ENCODE peak calls at places on chromosomes 16 and 17, in four cellular contexts. F, P, T and V are unnamed samples.

GRCh38 chr16:68445458-68445857 is 2.9 kb downstream of the SMPD3 start:
- DNase-seq in T (peak), P (peak), F (peak), V (peak)

GRCh38 chr17:8359769-8360168 is 16.7 kb downstream of the KRABD2 start:
- DNase-seq in P (no peak), F (peak), T (no peak), V (no peak)

GRCh38 chr16:84842516-84843148 is 22.8 kb downstream of the CRISPLD2 start:
- DNase-seq in F (no peak), T (no peak), P (no peak), V (no peak)

GRCh38 chr16:49112754-49113153 is 168.9 kb downstream of the CBLN1 start:
- DNase-seq in T (no peak), P (no peak), F (no peak), V (no peak)

GRCh38 chr17:77657821-77658220 is 300.7 kb upstream of the TNRC6C start:
- DNase-seq in P (no peak), T (no peak), F (no peak), V (no peak)

GRCh38 chr16:17947165-17947564 is 389.4 kb downstream of the NPIPA8 start:
- DNase-seq in P (no peak), F (no peak), T (peak), V (no peak)

GRCh38 chr17:51013322-51013721 is 107.3 kb downstream of the SPAG9 start:
- DNase-seq in P (no peak), F (no peak), T (no peak), V (no peak)

GRCh38 chr17:79337053-79337452 is 262.4 kb downstream of the ENGASE start:
- DNase-seq in T (no peak), P (no peak), F (no peak), V (no peak)

GRCh38 chr16:24036614-24037013 is 200.8 kb downstream of the PRKCB start:
- DNase-seq in P (peak), T (peak), F (peak), V (peak)

GRCh38 chr16:8655184-8655717 is 19.2 kb upstream of the ABAT start:
- DNase-seq in T (peak), P (peak), F (peak), V (peak)

GRCh38 chr17:15261063-15261817 is 3.9 kb downstream of the PMP22 start:
- DNase-seq in P (peak), F (no peak), T (peak), V (peak)

GRCh38 chr17:416293-417206 is 63.9 kb upstream of the RPH3AL start:
- DNase-seq in F (no peak), T (no peak), P (no peak), V (no peak)

GRCh38 chr17:28151001-28151400 is 108.5 kb downstream of the NLK start:
- DNase-seq in P (no peak), T (no peak), F (no peak), V (no peak)

GRCh38 chr17:29250666-29251065 is 4.0 kb downstream of the CRYBA1 start:
- DNase-seq in P (no peak), T (no peak), F (no peak), V (no peak)

GRCh38 chr16:31333686-31334649 is 21.0 kb upstream of the ITGAX start:
- DNase-seq in T (peak), F (peak), P (peak), V (peak)

GRCh38 chr17:69729937-69730336 is 315.4 kb downstream of the MAP2K6 start:
- DNase-seq in T (no peak), F (no peak), P (no peak), V (no peak)

GRCh38 chr17:1002771-1003555 is 6.0 kb downstream of the TIMM22 start:
- DNase-seq in P (no peak), T (no peak), F (no peak), V (no peak)

GRCh38 chr17:77750427-77751043 is 208.0 kb upstream of the TNRC6C start:
- DNase-seq in P (peak), F (no peak), T (no peak), V (no peak)

DNA sequence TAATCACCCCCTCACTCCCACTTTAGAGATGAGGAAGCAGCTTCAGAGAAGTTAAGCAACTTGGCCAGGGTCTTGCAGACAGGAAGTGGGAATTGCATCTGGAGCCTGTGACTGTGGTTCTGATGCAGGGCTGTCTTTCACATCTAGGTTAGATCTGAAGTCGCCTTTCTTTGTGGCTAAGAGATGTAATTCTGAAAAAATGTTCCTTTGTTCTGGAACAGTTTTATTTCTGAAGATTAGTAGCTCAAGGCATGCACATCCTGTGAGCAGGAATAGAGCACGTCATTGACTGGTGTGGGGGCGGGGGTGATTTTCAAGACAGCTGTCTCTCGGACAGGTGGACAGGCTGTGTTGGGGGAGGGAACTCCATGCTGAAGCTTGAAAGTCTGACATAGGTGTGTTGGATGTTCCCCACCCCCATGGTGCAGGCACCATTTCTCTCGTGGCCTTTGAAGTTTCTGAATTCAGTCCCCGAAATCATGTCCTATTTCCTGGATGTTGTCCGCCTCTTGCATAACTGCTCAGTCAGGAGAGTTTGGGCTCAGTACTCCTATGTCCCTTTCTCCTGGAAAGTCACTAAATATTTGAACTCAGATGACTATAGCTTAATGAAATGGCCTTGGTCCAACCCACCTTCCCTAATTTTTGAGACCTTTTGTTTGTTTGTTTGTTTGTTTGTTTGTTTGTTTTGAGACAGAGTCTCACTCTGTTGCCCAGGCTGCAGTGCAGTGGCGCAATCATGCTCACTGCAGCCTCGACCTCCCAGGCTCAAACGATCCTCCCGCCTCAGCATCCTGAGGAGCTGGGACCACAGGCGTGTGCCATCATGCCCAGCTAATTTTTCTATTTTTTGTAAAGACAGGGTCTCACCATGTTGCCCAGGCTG is 21.0 kb upstream of the HERPUD1 start:
- DNase-seq in F (no peak), P (no peak), T (no peak), V (no peak)
- TF ChIP-seq SP1 in F (no peak), P (no peak), T (no peak), V (no peak)

GRCh38 chr17:47896672-47897490 is 845 bp downstream of the SP2 start:
- DNase-seq in P (no peak), F (peak), T (no peak), V (no peak)
- TF ChIP-seq ELF4 in P (no peak), F (no peak), T (no peak), V (no peak)

DNA sequence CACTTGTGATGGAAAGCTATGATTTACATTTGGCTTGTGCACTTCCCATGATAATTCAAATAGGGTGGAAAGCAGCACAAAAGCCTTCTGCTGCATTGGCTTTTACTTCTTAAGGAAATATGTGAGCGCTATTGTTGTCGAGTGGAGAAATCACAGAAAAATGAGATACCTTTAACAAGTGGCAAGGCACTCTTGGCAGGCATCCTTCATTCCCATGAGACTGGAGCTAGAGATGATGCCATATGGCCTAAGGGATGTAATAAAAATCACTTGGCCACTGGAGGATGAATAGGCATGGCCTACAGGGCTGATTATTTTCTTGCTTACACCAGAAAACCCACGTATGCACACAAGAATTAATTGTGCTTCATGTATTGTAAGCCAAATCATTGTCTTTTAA is 389.1 kb downstream of the CDH13 start:
- DNase-seq in F (no peak), P (no peak), T (no peak), V (no peak)
- TF ChIP-seq SP1 in F (no peak), P (no peak), T (no peak), V (no peak)

GRCh38 chr17:82370471-82371332 is 863 bp upstream of the UTS2R start:
- DNase-seq in F (no peak), P (no peak), T (no peak), V (no peak)

GRCh38 chr17:82365586-82366295 is 5.8 kb upstream of the UTS2R start:
- DNase-seq in P (no peak), F (no peak), T (no peak), V (no peak)

GRCh38 chr17:82369211-82369610 is 2.4 kb upstream of the UTS2R start:
- DNase-seq in F (no peak), T (no peak), P (no peak), V (no peak)

GRCh38 chr17:82366749-82367148 is 4.8 kb upstream of the UTS2R start:
- DNase-seq in F (no peak), P (no peak), T (no peak), V (no peak)

DNA sequence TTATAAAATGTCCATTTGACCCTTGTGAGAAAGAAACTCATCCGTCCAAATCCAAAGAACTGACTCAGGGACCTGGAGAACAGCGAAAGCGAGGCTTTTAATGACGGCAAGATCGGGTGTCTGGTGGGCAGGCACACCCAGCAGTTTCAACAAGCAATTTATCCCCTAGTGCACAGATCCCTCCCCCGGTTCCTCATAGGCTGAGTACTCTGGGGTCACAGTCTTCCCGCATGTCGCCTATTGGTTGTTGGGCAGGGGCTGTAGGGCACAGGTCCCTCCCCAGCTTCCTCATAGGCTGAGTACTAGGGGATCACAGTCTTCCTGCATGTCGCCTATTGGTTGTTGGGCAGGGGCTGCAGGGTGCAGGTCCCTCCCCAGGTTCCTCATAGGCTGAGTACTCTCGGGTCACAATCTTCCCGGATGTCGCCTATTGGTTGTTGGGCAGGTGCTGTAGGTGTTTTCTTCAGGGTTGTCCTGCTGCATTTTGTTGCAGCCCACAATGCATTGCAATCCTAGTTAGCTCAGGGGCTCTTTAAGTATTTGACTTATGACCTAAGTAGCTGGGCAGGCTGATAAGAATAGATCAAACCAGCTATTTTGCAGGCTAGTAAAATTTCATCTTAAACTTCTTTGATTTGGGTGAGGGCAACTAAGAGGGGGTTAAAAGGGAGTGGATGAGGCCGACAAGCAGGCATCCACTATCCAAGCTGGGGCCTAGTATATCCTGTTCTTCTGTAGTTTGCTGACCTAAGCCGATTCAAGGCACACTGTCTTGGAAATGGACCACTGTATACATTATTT is 3.6 kb upstream of the UTS2R start:
- DNase-seq in F (peak), T (peak), P (peak), V (peak)
- TF ChIP-seq ELF4 in F (no peak), T (peak), P (no peak), V (no peak)

GRCh38 chr17:45792995-45793755 is 9.1 kb downstream of the CRHR1 start:
- DNase-seq in P (no peak), F (peak), T (no peak), V (no peak)
- TF ChIP-seq SP1 in P (no peak), F (no peak), T (no peak), V (no peak)

DNA sequence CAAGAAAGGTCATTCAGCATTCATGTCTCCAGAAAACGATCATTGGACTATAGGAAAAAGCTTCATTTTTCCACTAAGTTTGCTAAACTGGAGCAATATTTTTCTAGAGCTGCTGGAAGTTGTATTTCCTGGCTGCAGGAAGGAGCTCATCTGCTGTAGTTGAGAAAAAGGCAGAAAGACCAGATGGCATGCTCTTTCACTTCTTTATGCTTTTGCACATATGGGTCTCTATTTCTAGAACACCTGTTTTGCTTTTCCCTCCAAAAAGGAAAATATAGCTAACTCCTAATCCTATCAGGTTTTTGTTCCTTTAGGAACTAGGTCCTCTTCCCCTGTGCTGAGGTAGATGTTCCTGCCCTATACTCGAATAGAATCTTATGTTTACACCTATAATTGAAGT is 61.9 kb upstream of the HLF start:
- DNase-seq in T (no peak), F (no peak), P (no peak), V (no peak)
- TF ChIP-seq ELF4 in T (no peak), F (no peak), P (no peak), V (no peak)

DNA sequence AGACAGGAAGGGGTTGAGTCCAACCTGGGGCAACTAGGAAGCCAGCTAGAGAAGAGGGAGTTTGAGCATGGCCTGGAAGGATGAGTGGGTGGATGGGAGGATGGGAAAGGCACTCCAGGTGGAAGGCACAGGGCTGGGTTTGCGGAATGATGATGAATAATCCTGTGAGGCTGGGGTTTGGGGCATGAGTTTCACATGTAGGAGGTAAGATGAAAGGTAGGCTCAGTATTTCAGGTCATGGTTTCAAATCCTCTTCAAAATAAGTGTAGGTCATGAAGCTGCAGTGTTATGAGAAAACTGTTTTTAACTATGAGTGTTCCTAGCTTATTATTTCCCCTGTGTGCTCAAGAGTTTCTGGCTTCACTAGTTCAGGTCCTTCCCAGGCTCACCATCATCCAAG is 130.3 kb downstream of the SKAP1 start:
- DNase-seq in P (no peak), T (no peak), F (no peak), V (no peak)
- TF ChIP-seq SP1 in P (no peak), T (no peak), F (no peak), V (no peak)

GRCh38 chr17:5123343-5124124 is 7.7 kb downstream of the USP6 start:
- DNase-seq in F (no peak), P (no peak), T (no peak), V (no peak)

GRCh38 chr17:5120036-5120435 is 4.2 kb downstream of the USP6 start:
- DNase-seq in T (no peak), P (no peak), F (no peak), V (no peak)

GRCh38 chr17:5121186-5121841 is 5.5 kb downstream of the USP6 start:
- DNase-seq in P (no peak), F (no peak), T (no peak), V (no peak)

GRCh38 chr17:5126719-5127488 is 11.1 kb downstream of the USP6 start:
- DNase-seq in F (no peak), T (no peak), P (no peak), V (no peak)

DNA sequence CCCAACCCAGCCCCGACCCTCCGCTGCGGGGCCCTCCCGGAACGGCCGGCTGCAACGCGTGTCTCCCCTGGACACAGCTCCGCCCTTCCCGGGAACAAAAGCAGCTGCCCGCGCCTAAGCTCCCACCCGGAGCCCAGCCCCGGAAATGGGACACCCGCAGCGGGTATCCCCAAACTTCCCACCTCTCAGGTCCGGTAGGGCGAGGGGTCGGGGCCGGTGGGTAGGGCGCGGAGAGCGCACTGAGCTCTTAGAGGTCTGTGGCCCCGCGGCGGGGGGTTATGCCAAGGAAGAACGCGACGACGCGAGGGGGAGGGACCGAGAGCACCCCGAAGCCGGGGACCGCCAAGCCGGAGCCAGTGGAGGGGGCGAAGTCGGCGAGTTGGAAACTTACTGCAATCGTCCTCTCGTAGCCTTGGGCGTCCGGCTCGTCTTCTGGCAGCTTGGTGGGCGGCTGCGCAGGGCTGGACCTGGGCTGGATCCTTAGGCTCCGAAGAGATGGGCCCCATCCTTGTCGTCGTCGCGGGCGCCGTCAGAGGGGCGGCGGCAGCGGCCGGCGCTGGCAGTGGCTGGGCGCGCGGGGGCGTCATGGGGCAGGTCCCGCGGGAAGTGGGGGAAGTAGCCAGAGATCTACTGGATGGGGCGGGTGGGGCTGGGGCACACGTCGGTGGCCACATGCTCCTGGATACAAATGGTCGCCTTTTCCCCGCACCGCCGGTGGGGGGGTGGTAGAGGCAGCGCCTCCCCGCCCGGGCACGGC is 6.9 kb downstream of the USP6 start:
- DNase-seq in P (peak), F (no peak), T (no peak), V (no peak)
- TF ChIP-seq ELF4 in P (no peak), F (no peak), T (no peak), V (no peak)

GRCh38 chr17:74063439-74063838 is 140.0 kb upstream of the RPL38 start:
- DNase-seq in P (no peak), T (no peak), F (no peak), V (no peak)
- TF ChIP-seq SP1 in P (no peak), T (no peak), F (no peak), V (no peak)

GRCh38 chr17:36862116-36862920 is 75.0 kb upstream of the LHX1 start:
- DNase-seq in P (no peak), T (no peak), F (peak), V (no peak)
- TF ChIP-seq ELF4 in P (no peak), T (no peak), F (no peak), V (no peak)